ENCODE peak calls at places on chromosomes 6 and 20, in five cellular contexts. S is SK-N-SH, A is HCT116, W is upper lobe of left lung, R is transverse colon. L is an unnamed sample.

GRCh38 chr20:37821691-37822655 is 81.0 kb upstream of the VSTM2L start:
- DNase-seq in S (no peak), A (no peak), W (no peak), R (no peak), L (no peak)

GRCh38 chr6:42562788-42563187 is 1.0 kb upstream of the UBR2 start:
- DNase-seq in S (no peak), A (no peak), W (no peak), R (no peak), L (no peak)

GRCh38 chr20:61712632-61713031 is 353.0 kb downstream of the TAF4 start:
- DNase-seq in S (no peak), A (no peak), W (no peak), R (no peak), L (no peak)

GRCh38 chr6:30879684-30880427 is 4.5 kb upstream of the DDR1 start:
- DNase-seq in S (peak), A (no peak), W (no peak), R (no peak), L (no peak)

GRCh38 chr6:68761985-68762384 is 126.9 kb downstream of the ADGRB3 start:
- DNase-seq in S (no peak), A (no peak), W (no peak), R (no peak), L (no peak)

GRCh38 chr20:3340443-3340842 is 67.0 kb downstream of the DNAAF9 start:
- DNase-seq in S (peak), A (no peak), W (no peak), R (peak), L (peak)

GRCh38 chr6:408599-409102 is 17.1 kb downstream of the IRF4 start:
- DNase-seq in S (peak), A (peak), W (no peak), R (no peak), L (peak)

GRCh38 chr6:43951756-43952675 is 175.2 kb downstream of the MRPL14 start:
- DNase-seq in S (no peak), A (no peak), W (no peak), R (no peak), L (peak)

GRCh38 chr6:161486326-161486725 is 212.5 kb upstream of the AGPAT4 start:
- DNase-seq in S (peak), A (peak), W (no peak), R (no peak), L (no peak)

GRCh38 chr6:165404703-165405102 is 95.3 kb upstream of the C6orf118 start:
- DNase-seq in S (no peak), A (no peak), W (no peak), R (no peak), L (no peak)

GRCh38 chr6:12150812-12151432 is 138.8 kb downstream of the HIVEP1 start:
- DNase-seq in S (peak), A (peak), W (no peak), R (peak), L (peak)

GRCh38 chr20:21663465-21663864 is 42.0 kb upstream of the PAX1 start:
- DNase-seq in S (no peak), A (no peak), W (no peak), R (no peak), L (no peak)

GRCh38 chr20:16535281-16535680 is 38.0 kb downstream of the KIF16B start:
- DNase-seq in S (no peak), A (no peak), W (no peak), R (no peak), L (no peak)

GRCh38 chr6:35048631-35049083 is 92.5 kb downstream of the TCP11 start:
- DNase-seq in S (peak), A (no peak), W (no peak), R (peak), L (peak)

GRCh38 chr6:40251609-40252008 is 317.3 kb upstream of the MOCS1 start:
- DNase-seq in S (no peak), A (no peak), W (no peak), R (peak), L (no peak)

GRCh38 chr6:33313709-33314514 is at the start of gene TAPBP:
- DNase-seq in S (peak), A (no peak), W (peak), R (peak), L (peak)

GRCh38 chr6:109760208-109760607 is 69.1 kb downstream of the FIG4 start:
- DNase-seq in S (no peak), A (no peak), W (no peak), R (no peak), L (no peak)

GRCh38 chr6:6614096-6614964 is 25.8 kb downstream of the LY86 start:
- DNase-seq in S (no peak), A (no peak), W (peak), R (no peak), L (no peak)

GRCh38 chr6:144649085-144649484 is 363.9 kb downstream of the UTRN start:
- DNase-seq in S (no peak), A (no peak), W (no peak), R (no peak), L (no peak)

DNA sequence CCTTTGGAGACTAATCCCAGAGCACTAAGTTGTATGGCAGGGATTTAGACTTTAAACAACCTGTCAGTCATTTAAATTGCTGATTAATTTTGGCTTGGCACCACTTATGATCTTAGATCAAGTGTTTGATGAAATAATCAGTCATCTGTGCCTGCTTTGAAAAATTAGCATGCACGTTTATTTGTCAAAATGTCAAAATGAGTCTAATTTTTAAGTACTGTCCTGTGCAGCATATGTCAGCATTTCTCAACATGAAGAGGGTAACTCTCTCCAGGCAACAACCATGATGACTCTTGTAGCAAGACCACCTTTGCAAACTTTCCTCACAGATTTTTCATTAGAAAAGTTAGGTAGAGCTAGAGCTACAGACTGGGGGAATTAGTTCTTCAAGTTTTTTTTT is 155.7 kb upstream of the GJE1 start:
- DNase-seq in S (no peak), A (no peak), W (no peak), R (no peak), L (no peak)
- TF ChIP-seq POLR2AphosphoS5 in S (no peak), A (no peak), W (no peak), R (no peak), L (no peak)

DNA sequence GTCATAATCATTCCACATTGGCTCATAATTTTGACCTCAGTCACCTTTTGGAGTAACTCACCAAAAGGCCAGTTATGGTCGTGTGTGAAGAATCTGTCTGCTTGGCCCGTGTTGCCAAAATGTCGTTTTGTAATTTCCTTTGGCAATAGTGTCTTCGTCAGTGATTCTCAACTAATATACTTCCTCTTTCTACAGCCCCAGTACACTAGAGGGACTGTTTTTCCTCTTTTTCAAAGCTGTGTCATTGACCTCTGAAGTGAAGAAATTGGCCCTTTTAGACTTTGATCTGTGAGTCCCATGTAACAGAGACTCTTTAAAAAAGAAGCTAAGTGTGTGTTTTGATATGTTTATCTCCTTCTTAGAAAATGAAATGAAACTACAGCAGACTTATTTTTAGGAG is 5.2 kb downstream of the FOXO3 start:
- DNase-seq in S (no peak), A (no peak), W (no peak), R (peak), L (peak)
- TF ChIP-seq CTCF in S (peak), A (no peak), W (no peak), R (no peak), L (no peak)

DNA sequence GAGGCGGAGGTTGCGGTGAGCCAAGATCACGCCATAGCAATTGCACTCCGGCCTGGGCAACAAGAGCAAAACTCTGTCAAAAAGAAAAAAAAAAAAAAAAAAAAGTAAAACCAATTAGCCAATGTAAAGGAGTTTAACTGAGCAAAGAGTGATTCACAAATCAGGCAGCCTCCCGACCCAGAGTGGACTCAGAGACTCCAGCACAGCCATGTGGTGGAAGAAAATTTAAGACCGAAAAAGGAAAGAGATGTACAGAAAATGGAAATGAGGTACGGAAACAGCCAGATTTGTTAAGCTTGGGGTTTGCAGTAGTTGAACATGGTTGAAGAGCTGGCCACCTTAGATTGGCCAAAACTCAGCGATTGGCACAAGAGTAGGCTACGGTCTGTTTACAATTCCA is 51.4 kb downstream of the ERMARD start:
- DNase-seq in S (no peak), A (no peak), W (no peak), R (no peak), L (no peak)
- H3K4me3 ChIP-seq in S (no peak), A (no peak), W (no peak), R (no peak), L (no peak)

GRCh38 chr6:167748458-167749379 is 78.0 kb upstream of the AFDN start:
- DNase-seq in S (peak), A (no peak), W (peak), R (no peak), L (no peak)
- TF ChIP-seq POLR2AphosphoS5 in S (no peak), A (no peak), W (no peak), R (no peak), L (no peak)

L was measured in HL-60.